ENCODE peak calls at places on chromosomes 3 and 15, in four cellular contexts. R is GM23248, Z is transverse colon, B is tibial artery. O is an unnamed sample. For H3K4me1 and H3K27me3, the result is how much of the 10 kb centered on the place peaks cover.

GRCh38 chr3:61908344-61908743 is 347.0 kb downstream of the PTPRG start:
- DNase-seq in R (peak), Z (no peak), B (no peak), O (no peak)

GRCh38 chr3:157493627-157494550 is 9.3 kb downstream of the VEPH1 start:
- DNase-seq in R (peak), Z (no peak), B (no peak), O (no peak)

GRCh38 chr3:133211449-133211848 is 173.3 kb downstream of the TMEM108 start:
- DNase-seq in R (no peak), Z (no peak), B (no peak), O (peak)

GRCh38 chr3:30440880-30441279 is 165.5 kb upstream of the TGFBR2 start:
- DNase-seq in R (no peak), Z (peak), B (peak), O (no peak)

GRCh38 chr3:16249336-16249735 is 15.4 kb downstream of the DPH3 start:
- DNase-seq in R (peak), Z (no peak), B (no peak), O (no peak)

GRCh38 chr3:10278501-10278900 is 14.2 kb downstream of the GHRL start:
- DNase-seq in R (no peak), Z (no peak), B (peak), O (no peak)

GRCh38 chr15:76340198-76340801 is 3.7 kb downstream of the ISL2 start:
- DNase-seq in R (peak), Z (peak), B (peak), O (peak)

GRCh38 chr15:31360158-31360561 is 33.5 kb downstream of the KLF13 start:
- DNase-seq in R (no peak), Z (no peak), B (no peak), O (no peak)

GRCh38 chr3:66419053-66419440 is 81.8 kb downstream of the LRIG1 start:
- DNase-seq in R (no peak), Z (no peak), B (no peak), O (no peak)

GRCh38 chr15:81523867-81524266 is 149.9 kb upstream of the TMC3 start:
- DNase-seq in R (no peak), Z (no peak), B (no peak), O (no peak)

GRCh38 chr15:71471347-71471746 is 339.0 kb upstream of the NR2E3 start:
- DNase-seq in R (peak), Z (no peak), B (no peak), O (no peak)

GRCh38 chr15:41502787-41503668 is 9.4 kb downstream of the ITPKA start:
- DNase-seq in R (peak), Z (no peak), B (no peak), O (no peak)

GRCh38 chr15:33152502-33153109 is 41.9 kb downstream of the FMN1 start:
- DNase-seq in R (peak), Z (no peak), B (no peak), O (no peak)

GRCh38 chr3:70108072-70108471 is 108.5 kb downstream of the SAMMSON start:
- DNase-seq in R (peak), Z (no peak), B (no peak), O (no peak)
- H3K4me1 ChIP-seq in R (under half), Z (under half), B (under half), O (under half)

DNA sequence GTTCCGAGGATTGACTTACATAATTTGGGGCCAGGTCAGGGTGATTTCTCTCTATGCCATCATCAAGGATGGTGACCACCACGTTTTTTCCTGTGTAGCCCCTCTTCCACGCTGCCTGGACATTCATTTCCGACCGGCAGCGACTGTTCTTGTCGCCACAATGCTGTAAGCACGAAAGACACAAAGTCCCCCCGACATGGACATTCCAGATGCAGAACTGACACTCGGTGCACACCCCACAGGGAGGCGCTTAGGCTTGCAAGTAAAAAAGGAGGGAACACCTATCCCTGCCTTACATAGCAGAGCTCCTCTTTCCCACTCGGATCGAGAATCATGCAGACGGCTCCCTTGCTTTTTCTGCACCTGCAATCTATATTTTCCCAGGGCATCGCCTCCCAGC is 58.2 kb downstream of the PCSK6 start:
- DNase-seq in R (no peak), Z (no peak), B (no peak), O (no peak)
- H3K27me3 ChIP-seq in R (under half), Z (under half), B (under half), O (under half)

GRCh38 chr15:98740295-98740694 is 92.0 kb downstream of the IGF1R start:
- DNase-seq in R (no peak), Z (no peak), B (no peak), O (no peak)
- H3K4me1 ChIP-seq in R (under half), Z (under half), B (half or more), O (half or more)

GRCh38 chr3:120114376-120114775 is 20.1 kb upstream of the GSK3B start:
- DNase-seq in R (no peak), Z (no peak), B (no peak), O (no peak)
- H3K27me3 ChIP-seq in R (under half), Z (under half), B (under half), O (under half)

GRCh38 chr3:71132995-71133730 is 450.4 kb downstream of the FOXP1 start:
- DNase-seq in R (no peak), Z (no peak), B (no peak), O (no peak)

GRCh38 chr3:71135373-71136088 is 448.0 kb downstream of the FOXP1 start:
- DNase-seq in R (no peak), Z (no peak), B (no peak), O (no peak)

GRCh38 chr3:71131893-71132314 is 451.6 kb downstream of the FOXP1 start:
- DNase-seq in R (no peak), Z (no peak), B (no peak), O (no peak)

GRCh38 chr3:71131385-71131871 is 452.1 kb downstream of the FOXP1 start:
- DNase-seq in R (no peak), Z (no peak), B (no peak), O (no peak)

GRCh38 chr3:71133874-71134273 is 449.7 kb downstream of the FOXP1 start:
- DNase-seq in R (no peak), Z (no peak), B (no peak), O (no peak)
- H3K4me1 ChIP-seq in R (under half), Z (half or more), B (under half), O (under half)

GRCh38 chr3:123348471-123349200 is 100.3 kb downstream of the ADCY5 start:
- DNase-seq in R (no peak), Z (no peak), B (peak), O (no peak)
- H3K27me3 ChIP-seq in R (half or more), Z (under half), B (under half), O (under half)

GRCh38 chr15:54099010-54099409 is 120.8 kb downstream of the UNC13C start:
- DNase-seq in R (no peak), Z (no peak), B (no peak), O (no peak)

GRCh38 chr15:54102704-54103103 is 124.5 kb downstream of the UNC13C start:
- DNase-seq in R (no peak), Z (no peak), B (no peak), O (no peak)

GRCh38 chr15:54097019-54097418 is 118.8 kb downstream of the UNC13C start:
- DNase-seq in R (no peak), Z (no peak), B (no peak), O (no peak)

DNA sequence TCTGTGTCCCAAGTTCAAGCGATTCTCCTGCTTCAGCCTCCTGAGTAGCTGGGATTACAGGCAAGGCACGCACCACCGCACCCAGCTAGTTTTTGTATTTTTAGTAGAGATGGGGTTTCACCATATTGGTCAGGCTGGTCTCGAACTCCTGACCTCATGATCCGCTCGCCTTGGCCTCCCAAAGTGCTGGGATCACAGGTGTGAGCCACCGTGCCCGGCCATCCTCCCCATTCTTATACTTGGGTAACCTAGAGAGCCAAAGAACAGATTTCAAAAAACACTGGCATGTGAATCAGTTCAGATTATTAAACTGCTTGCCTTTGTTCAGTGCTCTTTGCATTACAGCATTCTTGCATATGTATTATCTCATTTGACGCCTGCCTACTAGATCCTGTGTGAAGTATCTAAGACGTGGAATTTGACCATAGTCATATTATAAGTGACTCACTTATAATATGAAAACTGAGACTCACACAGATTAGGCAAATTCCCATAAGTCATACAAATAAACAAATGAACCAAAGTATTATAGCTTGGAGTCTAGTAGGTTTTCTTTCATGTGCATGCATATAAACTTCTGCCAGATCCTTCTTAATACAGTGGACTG is 123.5 kb downstream of the UNC13C start:
- DNase-seq in R (no peak), Z (no peak), B (no peak), O (no peak)
- H3K4me1 ChIP-seq in R (under half), Z (under half), B (under half), O (under half)